ENCODE peak calls at places on chromosomes 13 and 19, in six cellular contexts. F is GM23338, U is upper lobe of left lung, N is stomach, R is breast epithelium, Z is SK-N-SH. B is an unnamed sample.

GRCh38 chr19:50889638-50890037 is 16.4 kb downstream of the KLK2 start:
- DNase-seq in F (no peak), U (no peak), N (no peak), R (no peak), Z (no peak), B (peak; percentile 84)

GRCh38 chr19:33677745-33678426 is 56.1 kb downstream of the CHST8 start:
- DNase-seq in F (peak; percentile 66), U (no peak), N (peak; percentile 18), R (no peak), Z (no peak), B (no peak)

GRCh38 chr19:1407662-1408299 is 395 bp downstream of the DAZAP1 start:
- DNase-seq in F (no peak), U (peak; percentile 93), N (no peak), R (no peak), Z (no peak), B (no peak)

GRCh38 chr19:3062165-3063105 is at the start of gene TLE5:
- DNase-seq in F (peak; percentile 61), U (peak; percentile 95), N (peak; percentile 78), R (no peak), Z (peak; percentile 92), B (peak; percentile 59)

GRCh38 chr13:101892296-101892695 is 439.8 kb downstream of the ITGBL1 start:
- DNase-seq in F (no peak), U (no peak), N (no peak), R (no peak), Z (no peak), B (no peak)

GRCh38 chr13:36432106-36432544 is at the start of gene CCNA1:
- DNase-seq in F (peak; percentile 97), U (no peak), N (peak; percentile 25), R (no peak), Z (peak; percentile 83), B (no peak)

GRCh38 chr13:24183741-24184182 is 23.2 kb downstream of the SPATA13 start:
- DNase-seq in F (no peak), U (no peak), N (no peak), R (no peak), Z (no peak), B (no peak)

GRCh38 chr13:50323440-50324070 is 308.3 kb downstream of the KCNRG start:
- DNase-seq in F (no peak), U (no peak), N (no peak), R (no peak), Z (no peak), B (no peak)

GRCh38 chr13:99812611-99813010 is 159.0 kb downstream of the ZIC5 start:
- DNase-seq in F (no peak), U (no peak), N (no peak), R (no peak), Z (no peak), B (no peak)

GRCh38 chr13:91399189-91400093 is 1.0 kb downstream of the GPC5 start:
- DNase-seq in F (peak; percentile 43), U (no peak), N (no peak), R (no peak), Z (peak; percentile 10), B (no peak)

GRCh38 chr13:33191425-33192221 is 93.9 kb downstream of the STARD13 start:
- DNase-seq in F (no peak), U (no peak), N (no peak), R (no peak), Z (peak; percentile 63), B (no peak)

GRCh38 chr19:11699931-11700794 is 38.6 kb downstream of the ZNF823 start:
- DNase-seq in F (peak; percentile 72), U (no peak), N (no peak), R (no peak), Z (peak; percentile 59), B (no peak)

GRCh38 chr13:47826481-47826880 is 174.6 kb downstream of the SUCLA2 start:
- DNase-seq in F (no peak), U (no peak), N (no peak), R (no peak), Z (no peak), B (no peak)

GRCh38 chr19:52527954-52528326 is 472 bp downstream of the ZNF808 start:
- DNase-seq in F (peak; percentile 46), U (peak; percentile 77), N (no peak), R (no peak), Z (peak; percentile 45), B (no peak)

GRCh38 chr19:6753178-6754031 is 13.8 kb downstream of the SH2D3A start:
- DNase-seq in F (peak; percentile 99), U (peak; percentile 93), N (peak; percentile 87), R (no peak), Z (peak; percentile 92), B (no peak)

GRCh38 chr13:58584610-58585009 is 953.1 kb downstream of the PCDH17 start:
- DNase-seq in F (no peak), U (no peak), N (no peak), R (no peak), Z (no peak), B (no peak)

GRCh38 chr13:109088528-109088927 is 459.1 kb downstream of the MYO16 start:
- DNase-seq in F (peak; percentile 17), U (peak; percentile 59), N (no peak), R (no peak), Z (no peak), B (no peak)

GRCh38 chr13:109998808-109999528 is 212.6 kb upstream of the IRS2 start:
- DNase-seq in F (no peak), U (no peak), N (no peak), R (no peak), Z (no peak), B (no peak)

GRCh38 chr19:53511933-53512374 is 26.0 kb upstream of the ZNF331 start:
- DNase-seq in F (peak; percentile 96), U (peak; percentile 43), N (peak; percentile 64), R (peak; percentile 58), Z (peak; percentile 79), B (peak; percentile 60)

GRCh38 chr19:2446390-2446789 is 10.4 kb downstream of the LMNB2 start:
- DNase-seq in F (no peak), U (peak; percentile 78), N (no peak), R (no peak), Z (no peak), B (no peak)

GRCh38 chr13:20190481-20191310 is 2.0 kb downstream of the GJB2 start:
- DNase-seq in F (no peak), U (no peak), N (no peak), R (no peak), Z (no peak), B (no peak)

GRCh38 chr13:97106323-97106722 is 112.0 kb upstream of the OXGR1 start:
- DNase-seq in F (no peak), U (no peak), N (no peak), R (no peak), Z (no peak), B (no peak)

GRCh38 chr13:97101912-97102311 is 107.6 kb upstream of the OXGR1 start:
- DNase-seq in F (no peak), U (no peak), N (no peak), R (no peak), Z (no peak), B (no peak)

GRCh38 chr13:97100821-97101220 is 106.5 kb upstream of the OXGR1 start:
- DNase-seq in F (no peak), U (no peak), N (no peak), R (no peak), Z (no peak), B (no peak)
- TF ChIP-seq POLR2AphosphoS5 in F (no peak), U (no peak), N (no peak), R (no peak), Z (no peak), B (no peak)

DNA sequence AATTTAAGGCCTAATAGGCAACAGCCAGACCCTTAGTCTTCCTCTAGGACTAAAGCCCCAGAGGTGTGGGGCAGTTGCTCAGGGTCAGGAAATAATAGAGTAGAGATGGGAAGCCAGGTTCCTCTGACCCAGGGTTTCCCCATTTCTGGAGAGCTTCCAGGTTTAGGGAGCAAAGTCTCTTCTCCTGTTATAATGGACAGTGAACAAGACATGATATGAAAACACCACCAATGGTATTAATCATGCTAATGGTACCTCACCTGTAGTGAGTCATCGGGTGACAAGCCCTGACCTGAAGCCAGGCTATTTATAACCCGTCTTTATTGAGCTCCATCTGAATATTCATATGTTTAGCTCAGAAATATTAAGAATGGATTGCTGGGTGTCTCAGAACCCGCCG is 24.6 kb downstream of the BICRA start:
- DNase-seq in F (no peak), U (no peak), N (no peak), R (no peak), Z (no peak), B (no peak)
- H3K4me1 ChIP-seq in F (peaks cover 8% of the 10 kb centered on the region), U (peaks cover 28% of the 10 kb centered on the region), N (peaks cover 18% of the 10 kb centered on the region), R (no peaks in the 10 kb centered on the region), Z (peaks cover 5% of the 10 kb centered on the region), B (no peaks in the 10 kb centered on the region)

DNA sequence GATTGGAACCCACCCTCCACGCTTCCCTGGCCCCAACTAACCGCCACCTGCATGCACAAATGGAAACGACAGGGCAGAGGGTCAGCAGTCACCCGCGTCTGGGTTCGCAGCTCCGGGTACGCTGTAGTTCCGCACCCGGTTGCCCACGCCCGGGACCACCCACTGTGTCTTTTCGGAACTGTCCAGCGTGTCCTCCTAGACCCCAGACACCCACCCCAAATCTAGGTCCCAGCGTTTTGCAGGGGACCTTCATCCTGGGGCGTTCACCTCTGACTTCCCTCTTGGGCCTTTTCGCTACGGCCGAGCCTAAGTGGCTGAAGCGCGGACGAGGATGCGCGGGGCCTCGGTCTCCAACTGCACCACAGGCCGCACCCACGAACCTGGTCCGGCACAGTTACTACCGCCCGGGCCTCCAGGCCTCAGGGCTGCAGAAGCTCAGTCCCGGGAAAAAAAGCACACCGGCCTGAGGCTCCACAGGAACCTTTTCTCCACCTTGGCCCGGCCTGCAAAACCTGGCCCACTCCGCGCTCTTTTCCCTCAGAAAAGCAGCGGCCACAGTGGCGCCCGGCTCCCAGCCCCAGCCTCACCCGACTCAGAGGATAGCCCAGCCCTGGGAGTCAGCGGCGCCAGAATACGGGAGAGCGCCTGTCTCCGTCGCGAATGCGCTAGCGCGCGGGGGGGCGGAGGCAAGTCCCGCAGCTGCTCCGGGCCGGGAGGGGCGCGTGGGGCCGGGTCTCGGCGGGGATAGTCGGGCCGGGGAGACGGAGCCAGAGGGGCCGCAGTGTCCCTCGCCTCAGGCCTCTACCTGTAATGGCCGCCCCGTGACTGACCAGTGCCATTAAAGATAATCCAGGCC is at the start of gene ZFP30:
- DNase-seq in F (peak; percentile 75), U (peak; percentile 97), N (peak; percentile 85), R (peak; percentile 86), Z (peak; percentile 91), B (peak; percentile 92)
- TF ChIP-seq POLR2AphosphoS5 in F (peak; percentile 1), U (peak; percentile 4), N (no peak), R (peak; percentile 7), Z (peak; percentile 40), B (peak; percentile 60)

GRCh38 chr13:49213997-49214916 is 5.9 kb upstream of the MLNR start:
- DNase-seq in F (no peak), U (no peak), N (no peak), R (no peak), Z (no peak), B (no peak)
- H3K4me1 ChIP-seq in F (peaks cover 15% of the 10 kb centered on the region), U (peaks cover 11% of the 10 kb centered on the region), N (peaks cover 8% of the 10 kb centered on the region), R (no peaks in the 10 kb centered on the region), Z (no peaks in the 10 kb centered on the region), B (no peaks in the 10 kb centered on the region)

DNA sequence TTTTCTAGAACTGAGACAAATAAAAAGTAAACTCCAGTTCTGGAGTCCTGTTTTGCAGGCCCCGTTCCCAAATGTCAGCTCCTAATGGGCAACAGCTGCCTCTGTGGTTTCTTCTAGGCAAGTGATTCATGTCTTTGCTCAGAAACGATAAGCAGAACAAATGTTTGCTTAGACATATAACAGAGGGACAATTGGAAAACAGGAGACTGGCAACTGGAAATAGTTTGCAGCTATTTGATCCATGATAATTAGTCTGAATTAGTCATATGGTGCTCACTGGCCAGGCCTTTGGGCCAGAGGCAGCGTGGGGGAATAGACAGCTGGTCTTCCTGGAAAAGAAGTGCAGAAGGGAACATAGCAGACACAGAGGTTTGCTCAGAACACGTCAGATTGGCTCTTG is 29.2 kb upstream of the TSHZ3 start:
- DNase-seq in F (no peak), U (no peak), N (no peak), R (no peak), Z (peak; percentile 75), B (peak; percentile 38)
- TF ChIP-seq POLR2AphosphoS5 in F (no peak), U (no peak), N (no peak), R (no peak), Z (peak; percentile 94), B (peak; percentile 58)